ENCODE peak calls at places on chromosomes 7 and 10, in seven cellular contexts. M, K, G, Y, A, V and L are unnamed samples.

GRCh38 chr10:28533571-28534304 is 820 bp downstream of the WAC start:
- DNase-seq in M (peak; percentile 62), K (peak; percentile 15), G (peak; percentile 73), Y (peak; percentile 84), A (peak; percentile 86), V (peak; percentile 61), L (no peak)

GRCh38 chr10:113947138-113948011 is 92.9 kb downstream of the NHLRC2 start:
- DNase-seq in M (no peak), K (no peak), G (peak; percentile 40), Y (no peak), A (no peak), V (no peak), L (no peak)

GRCh38 chr7:68492359-68492690 is 1106.0 kb upstream of the AUTS2 start:
- DNase-seq in M (no peak), K (no peak), G (no peak), Y (no peak), A (no peak), V (no peak), L (no peak)

GRCh38 chr7:29290829-29291228 is 96.3 kb downstream of the CHN2 start:
- DNase-seq in M (no peak), K (no peak), G (no peak), Y (no peak), A (no peak), V (no peak), L (no peak)

GRCh38 chr7:81482600-81483186 is 287.2 kb downstream of the HGF start:
- DNase-seq in M (no peak), K (peak; percentile 45), G (no peak), Y (no peak), A (no peak), V (no peak), L (no peak)

GRCh38 chr7:30929686-30930085 is 18.0 kb downstream of the AQP1 start:
- DNase-seq in M (no peak), K (no peak), G (no peak), Y (peak; percentile 30), A (no peak), V (no peak), L (no peak)

GRCh38 chr7:157545681-157546060 is 208.9 kb downstream of the DNAJB6 start:
- DNase-seq in M (no peak), K (no peak), G (peak; percentile 4), Y (peak; percentile 21), A (peak; percentile 29), V (no peak), L (no peak)

GRCh38 chr7:105790996-105791395 is 85.4 kb downstream of the ATXN7L1 start:
- DNase-seq in M (no peak), K (peak; percentile 44), G (no peak), Y (no peak), A (no peak), V (no peak), L (no peak)

GRCh38 chr10:51804861-51805260 is 105.5 kb upstream of the CSTF2T start:
- DNase-seq in M (no peak), K (peak; percentile 84), G (no peak), Y (no peak), A (no peak), V (no peak), L (no peak)

GRCh38 chr10:58081353-58081752 is 186.3 kb downstream of the IPMK start:
- DNase-seq in M (no peak), K (no peak), G (no peak), Y (no peak), A (no peak), V (no peak), L (no peak)

GRCh38 chr10:17092986-17093803 is 36.4 kb downstream of the CUBN start:
- DNase-seq in M (no peak), K (no peak), G (no peak), Y (no peak), A (no peak), V (no peak), L (no peak)

GRCh38 chr7:133431134-133431711 is 178.3 kb downstream of the EXOC4 start:
- DNase-seq in M (no peak), K (peak; percentile 74), G (no peak), Y (no peak), A (no peak), V (no peak), L (no peak)

GRCh38 chr10:129612481-129613109 is 145.6 kb downstream of the MGMT start:
- DNase-seq in M (no peak), K (no peak), G (no peak), Y (no peak), A (no peak), V (no peak), L (no peak)

GRCh38 chr10:31320598-31321211 is 1.7 kb downstream of the ZEB1 start:
- DNase-seq in M (peak; percentile 32), K (peak; percentile 16), G (peak; percentile 48), Y (peak; percentile 62), A (no peak), V (peak; percentile 3), L (no peak)

GRCh38 chr7:75946207-75946855 is 31.4 kb downstream of the POR start:
- DNase-seq in M (no peak), K (no peak), G (peak; percentile 64), Y (no peak), A (no peak), V (no peak), L (no peak)

GRCh38 chr10:119761106-119761505 is 35.3 kb downstream of the INPP5F start:
- DNase-seq in M (no peak), K (peak; percentile 65), G (no peak), Y (no peak), A (no peak), V (no peak), L (no peak)

GRCh38 chr10:43172645-43173044 is 34.4 kb downstream of the CSGALNACT2 start:
- DNase-seq in M (no peak), K (no peak), G (no peak), Y (no peak), A (no peak), V (no peak), L (no peak)

GRCh38 chr10:101030492-101031127 is 319 bp downstream of the PDZD7 start:
- DNase-seq in M (no peak), K (no peak), G (no peak), Y (no peak), A (no peak), V (no peak), L (no peak)

GRCh38 chr10:11863353-11864105 is 40.4 kb downstream of the PROSER2 start:
- DNase-seq in M (no peak), K (no peak), G (no peak), Y (no peak), A (no peak), V (peak; percentile 52), L (no peak)

DNA sequence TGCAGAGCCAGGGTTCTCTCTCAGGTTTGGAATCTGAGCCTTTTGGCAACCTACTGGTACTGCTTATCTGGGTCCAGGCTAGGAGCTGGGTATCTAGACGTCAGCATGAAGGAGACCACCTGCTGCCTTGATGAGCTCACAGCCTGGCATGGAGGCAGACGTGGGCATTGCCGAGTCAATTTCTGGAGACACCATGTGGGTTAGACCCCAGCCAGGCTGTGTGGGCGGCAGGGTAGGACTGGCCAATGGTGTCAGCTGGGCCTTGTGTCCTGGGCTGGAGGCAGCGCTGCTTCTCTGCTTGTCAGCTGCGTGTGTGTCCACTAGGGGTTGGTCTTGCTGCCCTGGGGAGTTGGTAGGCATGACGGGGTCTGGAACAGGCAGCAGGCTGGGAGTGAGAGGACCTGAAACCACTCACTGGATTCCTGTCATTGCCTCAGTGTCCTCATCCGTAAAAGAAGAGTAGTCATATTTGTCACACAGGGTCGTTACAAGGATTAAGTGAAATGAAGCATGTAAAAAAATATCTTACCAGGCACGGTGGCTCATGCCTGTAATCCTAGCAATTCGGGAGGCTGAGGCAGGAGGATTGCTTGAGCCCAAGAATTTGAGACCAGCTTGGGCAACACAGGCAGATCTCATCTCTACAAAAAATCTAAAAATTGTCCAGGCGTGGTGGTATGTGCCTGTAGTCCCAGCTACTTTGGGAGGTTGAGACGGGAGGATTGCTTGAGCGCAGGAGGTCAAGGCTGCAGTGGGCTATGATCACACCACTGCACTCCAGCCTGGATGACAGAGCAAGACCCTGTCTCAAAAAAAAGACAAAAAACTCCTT is 31.7 kb upstream of the ANKRD2 start:
- DNase-seq in M (peak; percentile 38), K (no peak), G (no peak), Y (peak; percentile 37), A (no peak), V (no peak), L (no peak)
- TF ChIP-seq CTCF in M (no peak), K (no peak), G (no peak), Y (no peak), A (no peak), V (no peak), L (no peak)

DNA sequence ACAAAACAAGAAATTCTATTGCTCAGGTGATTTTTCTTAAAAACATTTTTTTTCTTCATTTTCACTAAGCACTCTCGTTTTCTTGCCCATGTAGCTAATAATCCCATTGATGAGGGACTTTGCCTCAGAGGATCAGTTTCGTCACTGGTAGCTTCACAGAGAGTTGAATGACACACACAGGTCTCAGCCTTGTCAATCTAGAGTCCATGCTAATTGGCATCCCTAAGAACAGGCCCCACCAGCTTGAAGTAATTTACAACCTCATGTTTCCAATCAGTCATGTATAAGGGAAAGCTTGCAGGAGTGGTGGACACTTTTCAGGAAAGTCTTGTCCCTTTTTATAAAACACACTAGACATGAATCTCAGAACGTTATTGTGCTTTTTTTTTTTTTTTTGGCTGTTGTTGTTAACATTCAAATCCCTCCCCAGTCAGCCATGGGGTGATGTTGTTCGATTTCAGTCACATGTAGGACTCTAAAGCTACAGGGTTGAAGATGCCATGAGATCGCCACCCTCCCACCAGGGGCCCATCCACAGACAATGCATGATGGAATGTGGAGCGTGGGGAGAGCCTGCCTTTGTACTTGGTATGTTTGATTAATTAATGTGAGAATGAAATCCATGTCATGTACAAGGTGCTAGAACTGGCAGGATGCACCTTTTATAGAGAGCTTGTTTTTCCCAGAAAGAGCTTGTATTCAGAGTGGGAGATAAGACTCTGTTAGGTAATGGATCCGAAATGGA is 232.4 kb upstream of the FZD8 start:
- DNase-seq in M (no peak), K (no peak), G (no peak), Y (no peak), A (no peak), V (no peak), L (no peak)
- TF ChIP-seq CTCF in M (no peak), K (no peak), G (no peak), Y (no peak), A (no peak), V (no peak), L (no peak)

DNA sequence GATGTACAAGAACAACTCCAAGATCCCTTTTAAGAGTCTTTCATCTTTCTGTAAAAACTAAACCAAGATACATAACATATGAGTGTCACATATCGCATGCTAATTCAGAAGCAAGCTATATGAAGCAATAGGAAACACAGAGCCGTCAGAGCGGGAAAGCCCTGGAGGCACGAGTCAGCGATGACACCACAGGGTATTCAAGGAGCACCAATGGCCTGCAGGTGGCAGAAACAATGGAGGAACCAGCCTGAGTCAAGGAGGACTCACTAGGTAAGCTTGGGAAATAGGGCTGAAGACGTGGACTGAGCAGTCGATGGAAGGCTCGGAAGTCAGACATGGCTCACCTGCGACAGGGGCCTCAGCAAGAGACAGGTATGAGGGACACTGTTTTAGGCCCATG is 214.4 kb downstream of the FAM107B start:
- DNase-seq in M (peak; percentile 32), K (peak; percentile 99), G (peak; percentile 82), Y (no peak), A (peak; percentile 72), V (peak; percentile 58), L (no peak)
- TF ChIP-seq CTCF in M (no peak), K (peak; percentile 42), G (no peak), Y (no peak), A (peak; percentile 17), V (no peak), L (peak; percentile 17)

DNA sequence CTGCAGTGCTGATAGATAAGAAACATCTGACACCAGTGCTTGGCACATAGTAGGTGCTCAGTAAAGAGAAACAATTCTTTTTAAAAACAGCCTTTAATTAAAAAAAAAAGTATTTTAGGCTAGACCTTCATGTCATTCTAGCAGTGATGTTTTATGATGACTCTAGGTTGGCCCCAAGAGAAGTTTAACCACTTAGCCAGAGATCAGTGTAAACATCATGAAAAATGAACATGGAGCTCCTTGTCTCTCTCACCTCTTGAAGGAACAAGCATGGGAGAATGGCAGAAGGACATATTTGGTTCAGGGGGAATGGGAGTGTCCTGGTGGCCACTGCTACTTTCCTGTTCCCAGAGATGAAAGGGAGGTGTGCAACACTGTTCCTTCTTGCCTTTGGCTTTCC is 641.0 kb downstream of the LRMDA start:
- DNase-seq in M (no peak), K (no peak), G (no peak), Y (no peak), A (no peak), V (no peak), L (no peak)
- TF ChIP-seq CTCF in M (no peak), K (no peak), G (no peak), Y (no peak), A (no peak), V (no peak), L (no peak)